ENCODE peak calls at places on chromosomes 3 and 15, in five cellular contexts. One of them, this sample, is unnamed.

GRCh38 chr3:39383913-39384664 is 919 bp downstream of the SLC25A38 start:
- DNase-seq in pons: peak
- DNase-seq in cardiac septum: peak
- DNase-seq in stimulated activated CD4-positive, alpha-beta T cell treated with anti-CD3 and anti-CD28 coated beads, Interleukin-15, amount 100 ng/mL, for 1 hour: peak
- DNase-seq in Panc1: no peak
- DNase-seq in this sample: no peak

GRCh38 chr15:41932939-41933725 is 39.2 kb downstream of the EHD4 start:
- DNase-seq in pons: no peak
- DNase-seq in cardiac septum: peak
- DNase-seq in stimulated activated CD4-positive, alpha-beta T cell treated with anti-CD3 and anti-CD28 coated beads, Interleukin-15, amount 100 ng/mL, for 1 hour: no peak
- DNase-seq in Panc1: no peak
- DNase-seq in this sample: no peak

GRCh38 chr15:89101302-89102191 is 13.3 kb downstream of the ABHD2 start:
- DNase-seq in pons: no peak
- DNase-seq in cardiac septum: peak
- DNase-seq in stimulated activated CD4-positive, alpha-beta T cell treated with anti-CD3 and anti-CD28 coated beads, Interleukin-15, amount 100 ng/mL, for 1 hour: no peak
- DNase-seq in Panc1: peak
- DNase-seq in this sample: no peak

GRCh38 chr15:80580107-80580506 is 115.0 kb upstream of the ABHD17C start:
- DNase-seq in pons: no peak
- DNase-seq in cardiac septum: peak
- DNase-seq in stimulated activated CD4-positive, alpha-beta T cell treated with anti-CD3 and anti-CD28 coated beads, Interleukin-15, amount 100 ng/mL, for 1 hour: no peak
- DNase-seq in Panc1: no peak
- DNase-seq in this sample: no peak

GRCh38 chr3:155252021-155252420 is 41.5 kb downstream of the STRIT1 start:
- DNase-seq in pons: no peak
- DNase-seq in cardiac septum: no peak
- DNase-seq in stimulated activated CD4-positive, alpha-beta T cell treated with anti-CD3 and anti-CD28 coated beads, Interleukin-15, amount 100 ng/mL, for 1 hour: no peak
- DNase-seq in Panc1: no peak
- DNase-seq in this sample: no peak

GRCh38 chr3:72317491-72317890 is 530.8 kb downstream of the SHQ1 start:
- DNase-seq in pons: no peak
- DNase-seq in cardiac septum: no peak
- DNase-seq in stimulated activated CD4-positive, alpha-beta T cell treated with anti-CD3 and anti-CD28 coated beads, Interleukin-15, amount 100 ng/mL, for 1 hour: no peak
- DNase-seq in Panc1: no peak
- DNase-seq in this sample: no peak

GRCh38 chr15:55457401-55458022 is 49.2 kb downstream of the PIERCE2 start:
- DNase-seq in pons: no peak
- DNase-seq in cardiac septum: no peak
- DNase-seq in stimulated activated CD4-positive, alpha-beta T cell treated with anti-CD3 and anti-CD28 coated beads, Interleukin-15, amount 100 ng/mL, for 1 hour: no peak
- DNase-seq in Panc1: no peak
- DNase-seq in this sample: no peak

GRCh38 chr3:20197775-20198174 is 11.8 kb upstream of the SGO1 start:
- DNase-seq in pons: no peak
- DNase-seq in cardiac septum: no peak
- DNase-seq in stimulated activated CD4-positive, alpha-beta T cell treated with anti-CD3 and anti-CD28 coated beads, Interleukin-15, amount 100 ng/mL, for 1 hour: no peak
- DNase-seq in Panc1: no peak
- DNase-seq in this sample: no peak

GRCh38 chr3:21752749-21753347 is 1.8 kb upstream of the ZNF385D start:
- DNase-seq in pons: peak
- DNase-seq in cardiac septum: no peak
- DNase-seq in stimulated activated CD4-positive, alpha-beta T cell treated with anti-CD3 and anti-CD28 coated beads, Interleukin-15, amount 100 ng/mL, for 1 hour: no peak
- DNase-seq in Panc1: no peak
- DNase-seq in this sample: peak

GRCh38 chr3:190116551-190117067 is 4.1 kb downstream of the P3H2 start:
- DNase-seq in pons: no peak
- DNase-seq in cardiac septum: no peak
- DNase-seq in stimulated activated CD4-positive, alpha-beta T cell treated with anti-CD3 and anti-CD28 coated beads, Interleukin-15, amount 100 ng/mL, for 1 hour: no peak
- DNase-seq in Panc1: no peak
- DNase-seq in this sample: no peak

GRCh38 chr3:3031358-3031757 is 78.8 kb downstream of the IL5RA start:
- DNase-seq in pons: no peak
- DNase-seq in cardiac septum: no peak
- DNase-seq in stimulated activated CD4-positive, alpha-beta T cell treated with anti-CD3 and anti-CD28 coated beads, Interleukin-15, amount 100 ng/mL, for 1 hour: no peak
- DNase-seq in Panc1: no peak
- DNase-seq in this sample: no peak

GRCh38 chr15:88324241-88325065 is 67.9 kb upstream of the NTRK3 start:
- DNase-seq in pons: no peak
- DNase-seq in cardiac septum: no peak
- DNase-seq in stimulated activated CD4-positive, alpha-beta T cell treated with anti-CD3 and anti-CD28 coated beads, Interleukin-15, amount 100 ng/mL, for 1 hour: no peak
- DNase-seq in Panc1: no peak
- DNase-seq in this sample: no peak

GRCh38 chr3:17390785-17391184 is 351.6 kb downstream of the TBC1D5 start:
- DNase-seq in pons: no peak
- DNase-seq in cardiac septum: no peak
- DNase-seq in stimulated activated CD4-positive, alpha-beta T cell treated with anti-CD3 and anti-CD28 coated beads, Interleukin-15, amount 100 ng/mL, for 1 hour: no peak
- DNase-seq in Panc1: no peak
- DNase-seq in this sample: no peak

GRCh38 chr15:62935300-62936081 is 107.1 kb upstream of the TPM1 start:
- DNase-seq in pons: no peak
- DNase-seq in cardiac septum: no peak
- DNase-seq in stimulated activated CD4-positive, alpha-beta T cell treated with anti-CD3 and anti-CD28 coated beads, Interleukin-15, amount 100 ng/mL, for 1 hour: no peak
- DNase-seq in Panc1: no peak
- DNase-seq in this sample: no peak

GRCh38 chr15:74955796-74956647 is 550 bp downstream of the RPP25 start:
- DNase-seq in pons: no peak
- DNase-seq in cardiac septum: peak
- DNase-seq in stimulated activated CD4-positive, alpha-beta T cell treated with anti-CD3 and anti-CD28 coated beads, Interleukin-15, amount 100 ng/mL, for 1 hour: peak
- DNase-seq in Panc1: no peak
- DNase-seq in this sample: no peak

This sample was measured in NCI-H1694 treated with DMSO at 0.1 percent for 48 hours.